ENCODE peak calls at places on chromosomes 13 and 19, in nine cellular contexts. Q is adrenal gland; D is brain microvascular endothelial cell; C is HCT116; H is ovary; K is heart right ventricle; R is neural crest cell; T is AG04450; Z is CD8-positive, alpha-beta T cell. M is an unnamed sample.

GRCh38 chr13:112871742-112872141 is 97.3 kb upstream of the MCF2L start:
- DNase-seq in Q (no peak), D (no peak), C (no peak), H (peak), K (no peak), R (no peak), T (no peak), Z (no peak), M (no peak)

GRCh38 chr13:112889351-112890290 is 79.4 kb upstream of the MCF2L start:
- DNase-seq in Q (no peak), D (no peak), C (no peak), H (no peak), K (no peak), R (no peak), T (no peak), Z (no peak), M (no peak)

GRCh38 chr13:75798353-75799245 is 162.5 kb downstream of the LMO7 start:
- DNase-seq in Q (no peak), D (no peak), C (peak), H (no peak), K (no peak), R (no peak), T (no peak), Z (no peak), M (no peak)

GRCh38 chr19:10918359-10918758 is 10.1 kb downstream of the YIPF2 start:
- DNase-seq in Q (no peak), D (no peak), C (no peak), H (no peak), K (no peak), R (no peak), T (no peak), Z (no peak), M (no peak)

GRCh38 chr19:18159810-18160209 is 6.8 kb downstream of the PIK3R2 start:
- DNase-seq in Q (no peak), D (no peak), C (no peak), H (no peak), K (no peak), R (no peak), T (no peak), Z (no peak), M (no peak)

GRCh38 chr19:485583-486236 is 10.6 kb upstream of the MADCAM1 start:
- DNase-seq in Q (peak), D (no peak), C (no peak), H (no peak), K (no peak), R (peak), T (no peak), Z (no peak), M (no peak)

GRCh38 chr19:50658438-50659317 is 9.4 kb downstream of the C19orf81 start:
- DNase-seq in Q (peak), D (peak), C (peak), H (peak), K (peak), R (peak), T (no peak), Z (peak), M (peak)

GRCh38 chr19:40611096-40611495 is 9.9 kb downstream of the LTBP4 start:
- DNase-seq in Q (no peak), D (no peak), C (no peak), H (no peak), K (no peak), R (no peak), T (no peak), Z (no peak), M (no peak)

GRCh38 chr13:113781571-113781970 is 22.5 kb downstream of the TMEM255B start:
- DNase-seq in Q (no peak), D (no peak), C (no peak), H (no peak), K (no peak), R (no peak), T (no peak), Z (no peak), M (no peak)

GRCh38 chr13:113442354-113442984 is 10.8 kb downstream of the ADPRHL1 start:
- DNase-seq in Q (no peak), D (no peak), C (no peak), H (no peak), K (no peak), R (no peak), T (no peak), Z (no peak), M (no peak)

GRCh38 chr19:15110418-15110815 is 3.2 kb downstream of the SYDE1 start:
- DNase-seq in Q (no peak), D (no peak), C (no peak), H (no peak), K (no peak), R (no peak), T (no peak), Z (no peak), M (no peak)

GRCh38 chr13:47049276-47049989 is 152.6 kb upstream of the HTR2A start:
- DNase-seq in Q (no peak), D (no peak), C (no peak), H (no peak), K (no peak), R (no peak), T (peak), Z (no peak), M (no peak)

GRCh38 chr13:74444161-74444571 is 310.0 kb upstream of the KLF12 start:
- DNase-seq in Q (no peak), D (no peak), C (no peak), H (no peak), K (no peak), R (no peak), T (no peak), Z (no peak), M (no peak)

GRCh38 chr13:102555914-102556553 is 40.8 kb upstream of the TPP2 start:
- DNase-seq in Q (no peak), D (peak), C (peak), H (no peak), K (no peak), R (peak), T (no peak), Z (no peak), M (no peak)

GRCh38 chr19:37098570-37098969 is 20.3 kb downstream of the ZNF420 start:
- DNase-seq in Q (no peak), D (no peak), C (no peak), H (no peak), K (no peak), R (no peak), T (no peak), Z (no peak), M (no peak)

GRCh38 chr19:17513801-17514200 is 2.4 kb downstream of the PGLS start:
- DNase-seq in Q (no peak), D (no peak), C (no peak), H (no peak), K (no peak), R (no peak), T (no peak), Z (no peak), M (no peak)

GRCh38 chr13:41352935-41353801 is 42.1 kb downstream of the NAA16 start:
- DNase-seq in Q (no peak), D (peak), C (peak), H (no peak), K (peak), R (peak), T (peak), Z (peak), M (no peak)

GRCh38 chr19:16266586-16266942 is 58.1 kb upstream of the KLF2 start:
- DNase-seq in Q (no peak), D (no peak), C (no peak), H (no peak), K (no peak), R (no peak), T (no peak), Z (peak), M (no peak)

GRCh38 chr13:20495087-20496023 is 30.3 kb downstream of the CRYL1 start:
- DNase-seq in Q (peak), D (peak), C (peak), H (peak), K (peak), R (peak), T (peak), Z (peak), M (peak)

GRCh38 chr19:12939292-12939606 is 840 bp downstream of the CALR start:
- DNase-seq in Q (no peak), D (peak), C (no peak), H (no peak), K (no peak), R (no peak), T (no peak), Z (no peak), M (no peak)

GRCh38 chr19:46205183-46205984 is 24.2 kb upstream of the IGFL1 start:
- DNase-seq in Q (no peak), D (no peak), C (no peak), H (no peak), K (no peak), R (no peak), T (no peak), Z (no peak), M (no peak)

GRCh38 chr19:13830761-13831481 is 35.7 kb downstream of the ZSWIM4 start:
- DNase-seq in Q (no peak), D (no peak), C (no peak), H (no peak), K (no peak), R (no peak), T (no peak), Z (no peak), M (no peak)

GRCh38 chr13:64453831-64454230 is 2776.3 kb downstream of the PCDH9 start:
- DNase-seq in Q (no peak), D (no peak), C (no peak), H (no peak), K (no peak), R (no peak), T (no peak), Z (no peak), M (no peak)

GRCh38 chr19:40688987-40689338 is 1.5 kb downstream of the NUMBL start:
- DNase-seq in Q (no peak), D (no peak), C (no peak), H (no peak), K (no peak), R (no peak), T (no peak), Z (no peak), M (no peak)

GRCh38 chr19:9865732-9866627 is 30.9 kb downstream of the PIN1 start:
- DNase-seq in Q (no peak), D (no peak), C (no peak), H (no peak), K (no peak), R (no peak), T (no peak), Z (peak), M (no peak)

GRCh38 chr13:32045963-32046785 is 14.6 kb downstream of the FRY start:
- DNase-seq in Q (no peak), D (peak), C (no peak), H (no peak), K (no peak), R (no peak), T (no peak), Z (no peak), M (no peak)

GRCh38 chr19:18940791-18941627 is at the start of gene HOMER3:
- DNase-seq in Q (peak), D (peak), C (no peak), H (peak), K (peak), R (peak), T (no peak), Z (peak), M (peak)

GRCh38 chr13:113518080-113518803 is 27.7 kb upstream of the DCUN1D2 start:
- DNase-seq in Q (no peak), D (no peak), C (no peak), H (no peak), K (no peak), R (no peak), T (no peak), Z (no peak), M (no peak)

GRCh38 chr19:51637362-51637978 is 7.3 kb upstream of the SIGLEC5 start:
- DNase-seq in Q (no peak), D (no peak), C (no peak), H (no peak), K (no peak), R (no peak), T (no peak), Z (no peak), M (no peak)

GRCh38 chr19:33385956-33386355 is 12.4 kb downstream of the CEBPG start:
- DNase-seq in Q (peak), D (no peak), C (no peak), H (no peak), K (no peak), R (no peak), T (no peak), Z (no peak), M (no peak)

GRCh38 chr19:46221981-46222610 is 7.4 kb upstream of the IGFL1 start:
- DNase-seq in Q (peak), D (peak), C (no peak), H (peak), K (peak), R (no peak), T (no peak), Z (no peak), M (no peak)

GRCh38 chr19:19627442-19627715 is 641 bp downstream of the LPAR2 start:
- DNase-seq in Q (no peak), D (no peak), C (no peak), H (no peak), K (no peak), R (no peak), T (no peak), Z (no peak), M (no peak)

DNA sequence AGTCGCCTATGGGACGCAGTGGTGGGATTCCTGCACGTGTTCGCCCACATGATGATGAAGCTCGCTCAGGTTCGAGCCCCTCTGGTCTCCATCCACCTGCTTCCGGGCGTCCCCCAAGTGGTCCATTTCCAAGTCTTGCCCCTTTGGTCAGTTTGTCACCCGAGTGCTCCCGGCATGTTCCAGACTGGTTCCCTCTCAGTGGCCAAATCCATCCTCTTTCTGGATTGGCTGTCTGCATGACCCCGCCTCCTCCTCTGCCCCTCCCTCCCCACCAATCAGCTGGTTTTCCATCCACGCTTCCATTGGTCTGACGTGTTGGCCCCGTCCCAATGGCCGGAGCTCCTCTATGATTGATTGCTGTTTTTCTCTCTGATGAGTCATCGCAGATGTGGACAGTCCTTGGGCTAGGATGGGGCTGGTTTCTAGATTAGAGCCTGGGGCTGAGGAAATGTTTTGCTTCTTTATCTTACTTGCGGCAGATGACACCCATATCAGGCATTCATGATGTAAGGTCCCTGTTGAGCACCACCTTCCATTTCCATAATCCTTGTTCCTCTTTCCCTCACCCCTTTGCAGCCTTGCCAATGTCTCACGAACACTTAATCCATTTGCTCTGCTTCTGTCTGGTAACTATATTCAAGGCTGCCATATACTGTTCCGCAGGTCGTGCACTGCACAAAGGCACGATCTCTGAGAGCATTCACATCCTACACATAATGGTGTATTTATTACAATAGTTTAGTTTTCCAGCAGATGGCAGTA is 73.8 kb downstream of the MAP4K1 start:
- DNase-seq in Q (peak), D (peak), C (peak), H (peak), K (peak), R (no peak), T (peak), Z (no peak), M (no peak)
- TF ChIP-seq CTCF in Q (peak), D (no peak), C (peak), H (no peak), K (peak), R (peak), T (no peak), Z (no peak), M (peak)

GRCh38 chr13:26707122-26708006 is 53.2 kb downstream of the GPR12 start:
- DNase-seq in Q (peak), D (peak), C (peak), H (no peak), K (peak), R (peak), T (peak), Z (peak), M (no peak)
- TF ChIP-seq CTCF in Q (peak), D (peak), C (peak), H (no peak), K (peak), R (peak), T (peak), Z (peak), M (peak)

DNA sequence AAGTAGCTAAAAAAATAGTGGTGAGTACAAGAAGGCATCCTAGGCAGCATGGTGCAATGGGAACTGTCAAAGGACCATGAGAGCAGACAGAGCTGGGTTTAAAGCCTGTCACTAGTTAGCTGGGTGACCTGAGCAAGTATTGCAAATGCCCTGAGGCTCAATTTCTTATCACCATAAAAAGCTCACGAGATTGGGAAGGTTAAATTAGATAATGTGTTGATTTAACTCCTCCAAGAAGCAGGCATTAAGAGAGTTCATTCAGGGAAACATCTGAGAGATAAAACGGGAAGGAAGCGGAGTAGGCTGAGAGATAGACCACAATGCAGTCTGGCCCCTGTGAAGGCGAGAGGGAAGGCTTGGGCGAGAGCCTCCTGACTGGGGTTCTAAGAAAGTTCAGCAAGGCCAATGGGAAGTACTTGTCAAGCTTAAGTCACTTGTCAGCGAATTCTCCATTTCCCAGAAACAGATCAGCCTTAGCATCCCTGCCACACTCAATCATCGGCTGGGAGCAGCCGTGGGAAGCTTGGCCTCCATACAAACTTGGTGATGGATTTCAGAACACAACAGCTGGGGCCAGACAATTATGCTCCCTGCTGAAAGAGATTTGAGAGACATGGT is 105.5 kb downstream of the POU4F1 start:
- DNase-seq in Q (no peak), D (no peak), C (no peak), H (no peak), K (no peak), R (no peak), T (no peak), Z (no peak), M (no peak)
- TF ChIP-seq CTCF in Q (no peak), D (no peak), C (no peak), H (no peak), K (no peak), R (no peak), T (no peak), Z (no peak), M (no peak)

DNA sequence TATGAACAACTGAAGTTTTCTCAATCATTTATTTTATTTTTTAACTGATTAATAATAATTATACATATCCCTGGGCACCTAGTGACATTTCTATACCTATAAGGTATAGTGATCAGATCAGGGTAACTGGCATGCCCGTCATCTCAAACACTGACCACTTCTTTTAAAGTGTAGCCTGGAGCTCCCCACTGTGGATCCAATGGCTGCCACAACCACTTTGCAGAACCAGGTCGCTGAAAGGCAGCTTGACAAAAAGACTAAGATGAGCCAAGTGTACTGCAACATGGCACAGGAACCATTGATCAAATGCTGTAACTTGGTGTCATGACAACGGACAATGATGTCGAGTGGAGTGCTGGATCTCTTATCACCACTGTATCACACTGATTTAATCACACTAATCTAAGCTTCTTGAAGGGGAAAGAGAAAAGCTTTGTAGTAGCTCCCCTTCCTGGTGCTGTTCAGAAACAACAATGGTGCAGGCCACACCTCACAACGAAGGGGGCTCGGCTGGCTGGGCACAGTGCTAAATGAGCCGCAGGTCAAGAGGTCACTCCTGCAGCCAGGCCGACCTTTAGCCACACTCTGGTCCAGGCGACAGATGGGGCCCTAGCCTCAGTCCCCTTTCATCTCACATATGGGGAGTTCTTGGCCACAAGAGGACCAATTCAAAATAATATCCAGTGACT is 2.3 kb upstream of the TNFRSF19 start:
- DNase-seq in Q (no peak), D (peak), C (no peak), H (no peak), K (no peak), R (peak), T (no peak), Z (no peak), M (no peak)
- TF ChIP-seq CTCF in Q (no peak), D (peak), C (no peak), H (no peak), K (peak), R (peak), T (no peak), Z (no peak), M (no peak)

DNA sequence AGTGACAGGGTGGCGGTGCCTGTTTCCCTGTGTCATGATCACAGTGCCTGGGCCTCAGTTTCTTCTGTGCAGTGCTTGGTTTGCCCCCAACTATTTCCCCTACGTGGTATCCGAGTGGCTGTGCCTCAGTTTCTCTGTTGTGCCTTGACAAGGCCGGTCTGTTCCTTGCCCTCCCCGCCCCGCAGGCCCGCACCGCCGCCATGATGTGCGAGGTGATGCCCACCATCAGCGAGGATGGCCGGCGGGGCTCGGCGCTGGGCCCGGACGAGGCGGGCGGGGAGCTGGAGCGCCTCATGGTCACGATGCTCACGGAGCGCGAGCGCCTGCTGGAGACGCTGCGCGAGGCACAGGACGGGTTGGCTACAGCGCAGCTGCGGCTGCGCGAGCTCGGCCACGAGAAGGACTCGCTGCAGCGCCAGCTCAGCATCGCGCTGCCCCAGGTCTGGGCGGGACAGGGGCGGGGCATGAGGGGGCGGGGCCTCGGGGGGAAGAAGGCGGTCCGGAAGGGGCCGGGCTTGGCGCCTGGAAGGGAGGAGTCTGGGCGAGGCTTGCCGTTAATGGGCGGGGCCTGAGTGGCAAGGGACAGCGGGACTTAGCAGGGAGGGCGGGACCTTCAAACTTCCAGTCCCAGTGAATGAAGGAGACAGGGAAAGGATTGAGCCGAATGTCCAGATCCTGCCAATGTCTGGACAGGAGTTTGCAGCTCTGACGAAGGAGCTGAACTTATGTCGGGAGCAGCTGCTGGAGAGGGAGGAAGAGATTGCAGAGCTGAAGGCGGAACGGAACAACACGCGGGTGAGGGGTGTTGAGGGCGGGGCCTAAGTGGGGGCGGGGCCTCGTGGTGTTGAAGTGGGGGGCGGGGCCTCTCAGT is 8.6 kb downstream of the PPFIA3 start:
- DNase-seq in Q (peak), D (peak), C (peak), H (peak), K (peak), R (peak), T (peak), Z (peak), M (peak)
- TF ChIP-seq CTCF in Q (no peak), D (no peak), C (peak), H (no peak), K (no peak), R (peak), T (no peak), Z (no peak), M (peak)